ENCODE peak calls at places on chromosomes 6 and 20, in four cellular contexts. One of them, this sample, is unnamed.

GRCh38 chr6:105270511-105270910 is 90.7 kb upstream of the POPDC3 start:
- DNase-seq in AG10803: peak
- DNase-seq in AG04449: peak
- DNase-seq in thoracic aorta: no peak
- DNase-seq in this sample: no peak

GRCh38 chr6:56168601-56169000 is 78.8 kb downstream of the COL21A1 start:
- DNase-seq in AG10803: no peak
- DNase-seq in AG04449: no peak
- DNase-seq in thoracic aorta: no peak
- DNase-seq in this sample: no peak

GRCh38 chr6:6646859-6647258 is 58.3 kb downstream of the LY86 start:
- DNase-seq in AG10803: no peak
- DNase-seq in AG04449: no peak
- DNase-seq in thoracic aorta: no peak
- DNase-seq in this sample: no peak

GRCh38 chr6:12066297-12066696 is 54.2 kb downstream of the HIVEP1 start:
- DNase-seq in AG10803: no peak
- DNase-seq in AG04449: no peak
- DNase-seq in thoracic aorta: no peak
- DNase-seq in this sample: no peak

GRCh38 chr6:34919651-34920050 is 30.6 kb downstream of the ANKS1A start:
- DNase-seq in AG10803: peak
- DNase-seq in AG04449: no peak
- DNase-seq in thoracic aorta: no peak
- DNase-seq in this sample: no peak

GRCh38 chr20:47762699-47763098 is 22.6 kb downstream of the SULF2 start:
- DNase-seq in AG10803: peak
- DNase-seq in AG04449: no peak
- DNase-seq in thoracic aorta: no peak
- DNase-seq in this sample: no peak

GRCh38 chr6:12354499-12354898 is 64.3 kb downstream of the EDN1 start:
- DNase-seq in AG10803: peak
- DNase-seq in AG04449: peak
- DNase-seq in thoracic aorta: peak
- DNase-seq in this sample: no peak

GRCh38 chr6:100913400-100914276 is 32.5 kb upstream of the ASCC3 start:
- DNase-seq in AG10803: no peak
- DNase-seq in AG04449: no peak
- DNase-seq in thoracic aorta: no peak
- DNase-seq in this sample: no peak

GRCh38 chr6:43917878-43918382 is 147.9 kb downstream of the VEGFA start:
- DNase-seq in AG10803: peak
- DNase-seq in AG04449: no peak
- DNase-seq in thoracic aorta: no peak
- DNase-seq in this sample: no peak

GRCh38 chr20:3714092-3714491 is 1.7 kb upstream of the SIGLEC1 start:
- DNase-seq in AG10803: no peak
- DNase-seq in AG04449: no peak
- DNase-seq in thoracic aorta: no peak
- DNase-seq in this sample: no peak

GRCh38 chr6:28863607-28864320 is 60.0 kb downstream of the TRIM27 start:
- DNase-seq in AG10803: peak
- DNase-seq in AG04449: no peak
- DNase-seq in thoracic aorta: peak
- DNase-seq in this sample: peak

GRCh38 chr20:17699931-17700351 is at the start of gene BANF2:
- DNase-seq in AG10803: no peak
- DNase-seq in AG04449: no peak
- DNase-seq in thoracic aorta: no peak
- DNase-seq in this sample: no peak

GRCh38 chr6:121838842-121839241 is 403.4 kb downstream of the GJA1 start:
- DNase-seq in AG10803: no peak
- DNase-seq in AG04449: no peak
- DNase-seq in thoracic aorta: no peak
- DNase-seq in this sample: no peak

GRCh38 chr6:119112856-119113530 is 34.5 kb upstream of the FAM184A start:
- DNase-seq in AG10803: no peak
- DNase-seq in AG04449: no peak
- DNase-seq in thoracic aorta: no peak
- DNase-seq in this sample: no peak

GRCh38 chr6:119105262-119105661 is 26.8 kb upstream of the FAM184A start:
- DNase-seq in AG10803: no peak
- DNase-seq in AG04449: no peak
- DNase-seq in thoracic aorta: no peak
- DNase-seq in this sample: no peak

GRCh38 chr6:119108076-119108475 is 29.6 kb upstream of the FAM184A start:
- DNase-seq in AG10803: no peak
- DNase-seq in AG04449: no peak
- DNase-seq in thoracic aorta: no peak
- DNase-seq in this sample: no peak

GRCh38 chr6:119109654-119110325 is 31.3 kb upstream of the FAM184A start:
- DNase-seq in AG10803: no peak
- DNase-seq in AG04449: no peak
- DNase-seq in thoracic aorta: no peak
- DNase-seq in this sample: no peak

DNA sequence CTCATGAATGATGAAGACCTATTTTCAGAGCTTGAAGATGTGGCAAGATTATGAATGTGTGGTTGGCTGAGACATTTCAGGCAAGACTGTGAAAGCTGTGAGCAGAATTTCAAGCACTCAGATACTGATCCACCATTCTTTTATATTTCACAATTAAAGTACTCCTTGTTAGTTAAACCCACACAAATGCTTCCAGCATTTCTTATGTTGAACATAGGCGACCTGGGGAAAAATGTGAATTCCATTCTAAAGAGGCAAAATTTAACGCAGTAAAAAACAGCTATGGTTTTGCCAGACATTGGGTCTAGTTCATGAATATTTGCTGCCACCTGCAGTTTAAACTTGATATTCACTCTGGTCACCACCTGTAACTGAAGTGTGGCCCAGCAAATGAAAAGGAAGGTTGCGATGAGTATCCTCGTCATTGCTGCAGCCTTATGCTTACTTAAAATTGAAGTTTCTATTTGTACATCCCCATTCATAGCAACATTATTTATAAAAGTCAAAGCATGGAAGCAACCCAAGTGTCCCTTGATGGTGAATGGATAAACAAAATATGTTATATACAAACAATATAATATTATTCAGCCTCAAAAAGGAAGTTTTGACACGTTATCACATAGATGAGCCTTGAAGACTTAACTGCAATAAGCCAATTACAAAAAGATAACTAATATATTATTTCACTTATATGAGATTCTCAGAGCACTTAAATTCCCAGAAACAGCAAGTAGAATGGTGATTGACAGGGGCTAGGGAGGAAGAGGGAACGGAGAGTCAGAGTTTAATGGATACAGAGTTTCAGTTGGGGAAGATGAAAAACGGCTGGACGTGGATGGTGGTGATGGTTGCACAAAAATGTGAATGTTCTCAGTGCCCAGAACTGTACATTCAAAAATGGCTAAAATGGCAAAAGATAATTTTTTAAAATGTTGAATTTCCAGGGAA is 32.4 kb upstream of the FAM184A start:
- DNase-seq in AG10803: peak
- DNase-seq in AG04449: peak
- DNase-seq in thoracic aorta: no peak
- DNase-seq in this sample: no peak
- TF ChIP-seq CTCF in AG10803: peak
- TF ChIP-seq CTCF in AG04449: peak
- TF ChIP-seq CTCF in thoracic aorta: peak
- TF ChIP-seq CTCF in this sample: no peak

GRCh38 chr6:16712250-16712930 is 48.9 kb downstream of the ATXN1 start:
- DNase-seq in AG10803: no peak
- DNase-seq in AG04449: no peak
- DNase-seq in thoracic aorta: no peak
- DNase-seq in this sample: no peak

GRCh38 chr6:16711551-16712249 is 49.6 kb downstream of the ATXN1 start:
- DNase-seq in AG10803: no peak
- DNase-seq in AG04449: no peak
- DNase-seq in thoracic aorta: no peak
- DNase-seq in this sample: no peak

GRCh38 chr6:16713597-16713996 is 47.7 kb downstream of the ATXN1 start:
- DNase-seq in AG10803: no peak
- DNase-seq in AG04449: no peak
- DNase-seq in thoracic aorta: no peak
- DNase-seq in this sample: no peak

GRCh38 chr6:16716450-16716858 is 44.8 kb downstream of the ATXN1 start:
- DNase-seq in AG10803: no peak
- DNase-seq in AG04449: no peak
- DNase-seq in thoracic aorta: no peak
- DNase-seq in this sample: no peak

GRCh38 chr6:16712931-16713484 is 48.3 kb downstream of the ATXN1 start:
- DNase-seq in AG10803: peak
- DNase-seq in AG04449: peak
- DNase-seq in thoracic aorta: no peak
- DNase-seq in this sample: no peak
- TF ChIP-seq CTCF in AG10803: peak
- TF ChIP-seq CTCF in AG04449: peak
- TF ChIP-seq CTCF in thoracic aorta: peak
- TF ChIP-seq CTCF in this sample: no peak

GRCh38 chr6:110250838-110251237 is 70.6 kb downstream of the CDC40 start:
- DNase-seq in AG10803: no peak
- DNase-seq in AG04449: no peak
- DNase-seq in thoracic aorta: no peak
- DNase-seq in this sample: no peak
- TF ChIP-seq CTCF in AG10803: no peak
- TF ChIP-seq CTCF in AG04449: no peak
- TF ChIP-seq CTCF in thoracic aorta: no peak
- TF ChIP-seq CTCF in this sample: no peak

GRCh38 chr6:22766979-22767378 is 197.6 kb downstream of the HDGFL1 start:
- DNase-seq in AG10803: no peak
- DNase-seq in AG04449: no peak
- DNase-seq in thoracic aorta: no peak
- DNase-seq in this sample: no peak
- TF ChIP-seq CTCF in AG10803: peak
- TF ChIP-seq CTCF in AG04449: no peak
- TF ChIP-seq CTCF in thoracic aorta: no peak
- TF ChIP-seq CTCF in this sample: no peak

DNA sequence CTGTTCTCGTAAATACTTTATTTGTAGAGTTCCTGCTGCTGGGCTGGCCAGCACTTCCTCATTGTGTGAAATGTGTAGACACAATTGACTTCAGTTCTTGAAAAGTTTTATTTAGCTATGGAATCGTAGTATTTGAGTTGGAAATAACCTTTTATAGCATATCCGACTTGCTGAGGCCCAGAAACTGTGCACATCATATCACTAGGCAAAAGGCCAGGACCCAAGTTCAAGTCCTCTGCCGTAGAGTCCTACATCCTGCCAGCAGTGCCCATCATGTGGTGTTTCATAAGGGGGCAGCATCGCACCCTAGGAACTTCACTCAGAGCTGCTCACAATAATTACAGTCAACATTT is 207.7 kb upstream of the SNX9 start:
- DNase-seq in AG10803: peak
- DNase-seq in AG04449: no peak
- DNase-seq in thoracic aorta: no peak
- DNase-seq in this sample: no peak
- TF ChIP-seq CTCF in AG10803: no peak
- TF ChIP-seq CTCF in AG04449: peak
- TF ChIP-seq CTCF in thoracic aorta: no peak
- TF ChIP-seq CTCF in this sample: no peak

GRCh38 chr6:22049002-22049401 is 247.8 kb downstream of the PRL start:
- DNase-seq in AG10803: no peak
- DNase-seq in AG04449: no peak
- DNase-seq in thoracic aorta: no peak
- DNase-seq in this sample: no peak

GRCh38 chr6:22056398-22056797 is 240.4 kb downstream of the PRL start:
- DNase-seq in AG10803: no peak
- DNase-seq in AG04449: no peak
- DNase-seq in thoracic aorta: no peak
- DNase-seq in this sample: no peak

GRCh38 chr6:22057962-22058361 is 238.9 kb downstream of the PRL start:
- DNase-seq in AG10803: peak
- DNase-seq in AG04449: no peak
- DNase-seq in thoracic aorta: no peak
- DNase-seq in this sample: no peak

GRCh38 chr6:22053385-22053997 is 243.3 kb downstream of the PRL start:
- DNase-seq in AG10803: no peak
- DNase-seq in AG04449: no peak
- DNase-seq in thoracic aorta: no peak
- DNase-seq in this sample: no peak
- TF ChIP-seq CTCF in AG10803: no peak
- TF ChIP-seq CTCF in AG04449: no peak
- TF ChIP-seq CTCF in thoracic aorta: no peak
- TF ChIP-seq CTCF in this sample: no peak

GRCh38 chr20:6956574-6956973 is 189.1 kb downstream of the BMP2 start:
- DNase-seq in AG10803: no peak
- DNase-seq in AG04449: no peak
- DNase-seq in thoracic aorta: no peak
- DNase-seq in this sample: no peak
- TF ChIP-seq CTCF in AG10803: no peak
- TF ChIP-seq CTCF in AG04449: no peak
- TF ChIP-seq CTCF in thoracic aorta: no peak
- TF ChIP-seq CTCF in this sample: no peak